ENCODE peak calls at places on chromosomes 16 and 17, in six cellular contexts. E is Caco-2; J is upper lobe of right lung; Q is osteoblast; L is effector memory CD4-positive, alpha-beta T cell; F is thoracic aorta. S is an unnamed sample. For H3K36me3, the result is how much of the 10 kb centered on the place peaks cover.

GRCh38 chr16:5603836-5604235 is 506.2 kb upstream of the EEF2KMT start:
- DNase-seq in F (no peak), J (no peak), Q (no peak), L (no peak), E (no peak), S (no peak)

GRCh38 chr17:82978765-82979349 is 100.6 kb upstream of the METRNL start:
- DNase-seq in L (no peak), J (peak), E (no peak), Q (no peak), F (no peak), S (no peak)

GRCh38 chr16:27508476-27508875 is 41.2 kb downstream of the GTF3C1 start:
- DNase-seq in E (no peak), Q (peak), J (no peak), F (no peak), L (no peak), S (no peak)

GRCh38 chr16:569445-570254 is at the start of gene PIGQ:
- DNase-seq in E (peak), Q (peak), L (peak), F (peak), J (peak), S (no peak)

GRCh38 chr17:60577147-60577925 is 22.7 kb upstream of the PPM1D start:
- DNase-seq in E (peak), F (no peak), Q (peak), J (no peak), L (no peak), S (no peak)

GRCh38 chr17:49898547-49899490 is 51.0 kb upstream of the TAC4 start:
- DNase-seq in E (peak), F (no peak), L (no peak), J (no peak), Q (no peak), S (peak)

GRCh38 chr17:78125138-78125913 is 3.2 kb downstream of the TMC6 start:
- DNase-seq in E (no peak), L (no peak), Q (peak), F (no peak), J (no peak), S (no peak)

GRCh38 chr16:70687172-70687531 is 1.3 kb upstream of the MTSS2 start:
- DNase-seq in F (no peak), Q (no peak), J (no peak), L (no peak), E (no peak), S (no peak)

GRCh38 chr16:3028716-3029319 is 5.0 kb downstream of the THOC6 start:
- DNase-seq in F (no peak), E (no peak), Q (peak), L (no peak), J (no peak), S (no peak)

GRCh38 chr16:57260294-57260929 is 15.4 kb downstream of the ARL2BP start:
- DNase-seq in Q (peak), F (no peak), J (peak), L (no peak), E (no peak), S (no peak)

GRCh38 chr16:79543219-79543618 is 57.3 kb downstream of the MAF start:
- DNase-seq in L (no peak), E (no peak), F (no peak), J (no peak), Q (no peak), S (no peak)

DNA sequence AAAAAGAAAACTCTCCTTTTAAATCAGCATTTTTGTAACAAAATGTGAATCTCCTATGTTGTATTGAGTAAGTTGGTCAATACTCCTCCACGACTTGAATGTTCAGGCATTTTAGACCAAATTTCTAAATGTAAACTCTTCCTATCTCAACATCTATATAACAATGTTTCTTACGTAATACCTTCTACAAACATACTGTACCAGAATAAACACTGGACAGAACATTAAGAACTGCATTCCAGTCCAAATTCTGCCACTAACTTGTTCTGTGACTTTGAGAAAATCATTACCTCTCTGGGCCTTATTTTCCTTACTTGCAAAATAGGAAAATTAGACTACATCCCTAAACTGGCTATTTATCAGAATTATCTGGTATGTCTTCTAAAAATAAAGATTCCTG is 40.1 kb downstream of the AKAP10 start:
- DNase-seq in J (no peak), E (peak), Q (no peak), L (no peak), F (no peak), S (no peak)
- H3K36me3 ChIP-seq in J (half or more), E (under half), Q (under half), L (under half), F (under half), S (under half)

GRCh38 chr17:81378941-81379511 is 16.2 kb upstream of the BAHCC1 start:
- DNase-seq in F (no peak), L (no peak), J (no peak), Q (no peak), E (no peak), S (no peak)
- H3K4me3 ChIP-seq in F (no peak), L (no peak), J (no peak), Q (no peak), E (no peak), S (no peak)

GRCh38 chr17:73513426-73513825 is 130.8 kb downstream of the SDK2 start:
- DNase-seq in F (no peak), E (no peak), J (no peak), L (no peak), Q (no peak), S (no peak)

GRCh38 chr17:73511716-73512115 is 132.5 kb downstream of the SDK2 start:
- DNase-seq in L (no peak), J (no peak), Q (peak), E (no peak), F (no peak), S (no peak)

GRCh38 chr17:73508931-73509605 is 135.2 kb downstream of the SDK2 start:
- DNase-seq in J (no peak), E (no peak), L (no peak), Q (peak), F (no peak), S (no peak)

GRCh38 chr17:73508057-73508930 is 136.0 kb downstream of the SDK2 start:
- DNase-seq in Q (peak), E (no peak), F (no peak), J (no peak), L (no peak), S (no peak)

DNA sequence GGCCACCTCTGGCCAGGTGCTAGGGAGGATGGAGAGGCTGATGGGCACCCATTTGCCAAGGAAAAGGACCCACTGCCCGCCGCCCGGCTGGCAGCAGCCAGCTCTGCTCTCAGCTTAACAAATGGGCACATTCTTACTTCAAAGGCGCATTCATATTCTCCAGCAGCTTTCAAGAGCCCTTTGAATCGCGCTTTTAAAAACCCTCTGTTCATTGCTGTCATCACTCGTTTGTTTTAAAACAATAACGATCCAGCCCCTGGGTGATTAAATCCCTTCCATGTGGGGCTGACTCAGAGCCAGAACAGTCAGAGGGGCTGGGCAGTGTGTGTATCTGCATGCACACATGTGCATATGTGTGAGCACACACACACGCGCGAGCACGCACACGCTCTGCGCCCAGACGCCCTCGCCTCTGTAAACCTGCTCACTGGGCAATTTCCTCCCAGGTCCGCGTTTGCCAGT is 133.2 kb downstream of the SDK2 start:
- DNase-seq in F (no peak), L (no peak), E (no peak), J (no peak), Q (peak), S (no peak)
- H3K36me3 ChIP-seq in F (under half), L (under half), E (under half), J (under half), Q (under half), S (under half)

DNA sequence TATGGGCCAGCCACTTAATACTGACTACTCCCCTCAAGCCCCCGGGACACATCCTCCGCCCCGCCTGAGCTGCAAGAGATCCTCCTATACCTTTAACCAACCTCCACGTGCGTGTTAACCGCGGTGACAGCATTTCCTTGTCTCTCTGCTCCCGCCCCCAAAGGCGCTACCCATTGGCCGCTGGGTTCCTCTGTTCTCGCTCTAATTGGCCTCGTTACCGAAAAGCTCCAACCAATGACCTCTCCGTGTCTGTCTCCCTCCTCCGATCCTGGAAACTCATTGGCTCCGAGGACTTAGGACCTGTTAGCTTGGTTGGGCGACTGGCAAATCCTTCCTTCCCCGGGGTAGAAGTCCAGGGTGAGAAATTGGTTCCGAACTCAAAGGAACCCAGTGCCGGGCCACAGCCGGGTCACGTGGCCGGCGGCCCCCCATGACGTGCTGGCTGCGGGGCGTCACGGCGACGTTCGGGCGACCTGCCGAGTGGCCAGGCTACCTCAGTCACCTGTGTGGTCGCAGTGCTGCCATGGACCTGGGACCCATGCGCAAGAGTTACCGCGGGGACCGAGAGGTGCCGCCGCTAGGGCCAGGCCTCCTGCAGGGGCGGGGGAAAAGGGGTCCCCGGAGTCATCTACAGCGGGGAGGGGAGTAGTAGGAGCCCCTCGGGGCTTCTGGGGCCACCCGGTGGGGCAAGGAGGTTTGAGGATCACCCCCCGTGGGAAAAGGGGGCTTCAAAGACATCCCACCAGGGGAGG is at the start of gene PNPO:
- DNase-seq in L (peak), J (peak), F (peak), Q (peak), E (peak), S (peak)
- H3K4me3 ChIP-seq in L (peak), J (peak), F (peak), Q (peak), E (peak), S (peak)